ENCODE peak calls at places on chromosomes 4 and X, in eight cellular contexts. F is cardiac muscle cell; G is lower leg skin; D is activated B cell treated with CpG ODN at 0.5 μM for 24 hours; N is endothelial cell; I is CD8-positive, alpha-beta T cell; W is fibroblast of lung; E is choroid plexus epithelial cell. B is an unnamed sample.

GRCh38 chr4:107751670-107752069 is 31.6 kb upstream of the PAPSS1 start:
- DNase-seq in F (peak), G (no peak), D (no peak), N (no peak), I (no peak), W (no peak), E (peak), B (no peak)

GRCh38 chrX:8783100-8784098 is 17.8 kb downstream of the FAM9A start:
- DNase-seq in F (peak), G (no peak), D (no peak), N (peak), I (no peak), W (peak), E (peak), B (peak)

GRCh38 chr4:143406523-143406922 is 69.8 kb downstream of the GAB1 start:
- DNase-seq in F (peak), G (peak), D (no peak), N (no peak), I (no peak), W (peak), E (peak), B (peak)

GRCh38 chr4:80806472-80806871 is 224.0 kb upstream of the BMP3 start:
- DNase-seq in F (no peak), G (no peak), D (no peak), N (no peak), I (no peak), W (no peak), E (no peak), B (no peak)

GRCh38 chr4:24244663-24245519 is 339.5 kb downstream of the DHX15 start:
- DNase-seq in F (peak), G (no peak), D (no peak), N (no peak), I (no peak), W (peak), E (no peak), B (no peak)

GRCh38 chr4:137015759-137016409 is 516.4 kb downstream of the PCDH18 start:
- DNase-seq in F (no peak), G (no peak), D (no peak), N (no peak), I (no peak), W (peak), E (no peak), B (no peak)

GRCh38 chrX:2325076-2325784 is 175.5 kb downstream of the DHRSX start:
- DNase-seq in F (peak), G (no peak), D (no peak), N (no peak), I (no peak), W (peak), E (peak), B (peak)

GRCh38 chrX:96837808-96838207 is 45.9 kb upstream of the RPA4 start:
- DNase-seq in F (peak), G (no peak), D (no peak), N (no peak), I (no peak), W (peak), E (peak), B (peak)

GRCh38 chr4:159191989-159192388 is 89.1 kb downstream of the RAPGEF2 start:
- DNase-seq in F (peak), G (no peak), D (no peak), N (no peak), I (no peak), W (peak), E (peak), B (peak)

DNA sequence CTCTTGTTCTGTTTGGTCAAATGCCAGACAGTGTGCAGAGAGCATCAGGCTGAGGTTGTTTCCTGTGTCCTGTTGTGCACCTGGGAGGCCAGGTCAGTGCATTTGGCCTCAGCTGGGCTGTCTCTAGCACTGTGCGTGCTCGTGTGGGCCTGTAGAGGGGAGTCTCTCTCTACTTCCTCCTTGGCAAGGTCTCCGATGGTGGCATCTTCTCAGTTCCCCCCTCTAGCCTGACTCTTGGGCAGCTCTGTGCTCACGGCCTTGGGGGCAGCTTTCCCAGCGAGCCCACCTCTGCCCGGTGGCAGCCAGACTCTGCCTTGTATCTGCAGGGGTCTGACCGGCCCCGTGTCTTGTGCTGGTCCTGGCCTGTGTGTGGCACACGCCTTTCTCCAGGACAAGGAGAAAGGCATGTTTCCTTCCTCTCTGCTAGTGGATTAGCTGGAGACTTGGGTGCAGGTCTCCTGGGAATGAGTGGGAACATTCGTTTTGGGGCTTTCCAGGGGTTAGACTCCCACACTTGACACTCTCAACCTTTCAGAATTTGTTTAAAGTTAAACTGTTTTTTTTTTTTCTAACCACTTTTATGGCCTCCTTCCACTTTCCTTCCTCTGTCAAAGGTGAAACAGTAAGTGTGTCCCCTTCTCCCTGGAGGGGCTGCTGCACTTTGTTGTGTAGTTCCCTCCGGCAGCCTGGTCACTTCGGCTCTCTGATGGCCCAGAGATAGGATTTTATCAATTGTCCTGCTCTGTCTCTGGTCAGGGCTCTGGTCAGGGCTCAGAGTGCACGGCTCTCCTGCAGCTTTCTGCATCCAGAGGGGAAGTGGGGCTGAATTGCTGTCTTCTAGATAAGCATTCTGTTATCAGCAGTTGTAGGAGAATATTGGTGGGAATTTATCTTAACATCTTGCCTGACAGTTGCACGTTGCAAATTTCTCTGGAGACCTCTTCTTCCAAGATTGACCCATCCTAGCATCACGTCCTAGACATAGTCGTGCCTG is 62.5 kb downstream of the FAM193A start:
- DNase-seq in F (peak), G (no peak), D (peak), N (no peak), I (peak), W (no peak), E (peak), B (no peak)
- TF ChIP-seq CTCF in F (peak), G (no peak), D (no peak), N (no peak), I (no peak), W (peak), E (peak), B (peak)

DNA sequence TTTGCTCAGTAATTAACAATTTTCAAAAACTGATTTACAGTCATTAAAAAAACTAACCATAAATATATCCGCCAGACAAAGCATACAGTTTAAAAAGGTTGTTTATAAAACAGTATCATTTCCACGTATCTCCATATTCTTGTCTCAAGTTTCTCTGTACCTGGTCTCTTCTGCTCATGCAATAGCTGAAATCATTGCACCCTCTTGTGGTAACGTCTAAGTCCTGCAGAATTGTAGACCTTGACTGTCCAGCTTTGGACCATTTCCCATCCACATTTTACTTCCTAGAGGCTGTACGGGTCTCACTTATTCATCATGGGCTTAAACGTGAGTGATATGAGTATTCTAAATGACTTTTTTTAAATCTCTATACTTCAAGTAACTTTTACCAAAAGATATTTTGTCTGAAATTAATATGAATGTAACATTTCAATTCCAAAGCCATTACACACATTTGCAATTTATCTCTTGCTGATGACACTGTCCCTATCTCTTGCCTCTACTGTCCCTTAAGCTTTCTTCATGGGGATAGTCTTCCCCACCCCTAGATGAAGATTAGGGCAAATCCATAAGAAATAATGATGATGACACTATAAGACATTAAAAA is 118.5 kb downstream of the BTC start:
- DNase-seq in F (peak), G (no peak), D (no peak), N (peak), I (no peak), W (peak), E (peak), B (peak)
- TF ChIP-seq CTCF in F (peak), G (no peak), D (no peak), N (peak), I (peak), W (peak), E (peak), B (peak)

GRCh38 chr4:180542445-180543100 is 1700.6 kb upstream of the TENM3 start:
- DNase-seq in F (peak), G (no peak), D (no peak), N (no peak), I (no peak), W (peak), E (peak), B (peak)

GRCh38 chr4:180539284-180539683 is 1703.9 kb upstream of the TENM3 start:
- DNase-seq in F (no peak), G (no peak), D (no peak), N (no peak), I (no peak), W (no peak), E (no peak), B (no peak)

GRCh38 chr4:180538384-180539052 is 1704.7 kb upstream of the TENM3 start:
- DNase-seq in F (no peak), G (no peak), D (no peak), N (no peak), I (no peak), W (no peak), E (no peak), B (no peak)

GRCh38 chr4:180541678-180542077 is 1701.5 kb upstream of the TENM3 start:
- DNase-seq in F (no peak), G (no peak), D (no peak), N (no peak), I (no peak), W (no peak), E (no peak), B (no peak)
- TF ChIP-seq CTCF in F (no peak), G (no peak), D (no peak), N (no peak), I (no peak), W (no peak), E (no peak), B (no peak)

GRCh38 chrX:16278927-16279326 is 111.6 kb downstream of the MAGEB17 start:
- DNase-seq in F (no peak), G (no peak), D (no peak), N (no peak), I (no peak), W (no peak), E (no peak), B (no peak)
- TF ChIP-seq CTCF in F (no peak), G (no peak), D (no peak), N (no peak), I (no peak), W (no peak), E (no peak), B (no peak)

GRCh38 chr4:21307709-21308108 is 607.5 kb downstream of the PACRGL start:
- DNase-seq in F (no peak), G (no peak), D (no peak), N (no peak), I (no peak), W (no peak), E (no peak), B (no peak)

DNA sequence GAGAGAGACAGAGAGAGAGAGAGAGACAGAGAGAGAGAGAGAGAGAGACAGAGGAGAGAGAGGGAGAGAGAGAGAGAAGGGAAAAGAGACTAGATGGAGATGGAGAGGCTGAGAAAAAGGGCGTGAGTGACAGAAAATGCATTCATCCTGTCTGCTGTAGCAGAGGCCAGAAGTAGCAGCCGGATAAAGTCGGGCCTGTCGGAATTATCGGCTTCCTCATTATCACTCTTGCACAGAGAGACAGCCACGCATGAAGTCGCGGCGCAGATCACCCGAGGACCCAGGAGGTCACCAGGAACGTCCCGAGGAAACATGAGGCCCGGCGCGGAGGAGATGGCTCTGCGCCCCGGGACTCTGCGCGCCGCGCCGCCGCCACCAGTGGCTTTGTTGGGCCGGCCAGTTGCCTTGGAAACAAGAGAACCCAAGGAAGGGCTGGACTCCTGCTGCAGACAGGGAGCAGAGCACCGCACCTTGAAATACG is 603.8 kb downstream of the PACRGL start:
- DNase-seq in F (no peak), G (no peak), D (no peak), N (peak), I (no peak), W (no peak), E (no peak), B (no peak)
- TF ChIP-seq CTCF in F (no peak), G (no peak), D (no peak), N (no peak), I (no peak), W (no peak), E (no peak), B (no peak)

DNA sequence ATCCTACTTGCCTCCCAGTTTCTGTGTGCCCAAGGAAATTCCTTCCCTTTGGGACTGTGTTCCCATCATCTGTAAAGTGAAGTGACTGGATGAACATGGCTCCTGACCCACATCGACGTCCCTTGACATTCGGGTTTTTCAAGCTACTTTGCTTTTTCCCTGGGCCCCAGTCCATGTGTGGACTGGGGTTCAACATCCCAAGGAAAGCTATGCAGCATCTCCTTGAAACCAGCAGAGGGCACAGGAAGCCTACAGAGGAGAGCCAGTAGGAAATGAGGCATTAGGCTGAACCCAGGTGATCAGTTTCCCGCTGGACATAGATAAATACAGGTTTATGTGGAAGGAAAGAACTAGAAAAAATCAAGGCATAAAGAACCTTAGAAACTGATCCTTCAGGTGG is 145.1 kb upstream of the ARHGEF9 start:
- DNase-seq in F (no peak), G (no peak), D (no peak), N (peak), I (no peak), W (no peak), E (peak), B (no peak)
- TF ChIP-seq CTCF in F (no peak), G (no peak), D (no peak), N (peak), I (no peak), W (peak), E (peak), B (no peak)

DNA sequence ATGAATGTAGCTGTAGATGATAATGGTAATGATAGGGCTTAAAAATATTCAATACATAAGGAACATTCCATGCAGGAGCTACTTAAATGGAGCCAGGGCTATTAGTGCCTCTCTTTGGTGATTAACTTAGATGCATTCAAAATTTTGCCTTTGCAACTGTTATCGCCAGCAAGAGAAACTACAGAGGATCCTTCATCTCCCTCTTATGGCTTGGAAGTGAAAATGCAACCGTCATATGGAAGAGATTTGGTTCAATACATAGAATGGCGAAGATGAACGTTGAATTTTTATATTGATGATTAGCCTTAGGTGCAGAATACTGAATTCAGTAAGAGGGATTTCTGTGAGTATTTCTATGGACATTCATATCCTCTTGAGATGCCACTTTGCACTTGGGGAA is 134.5 kb upstream of the NLGN4X start:
- DNase-seq in F (no peak), G (no peak), D (no peak), N (no peak), I (no peak), W (peak), E (no peak), B (no peak)
- TF ChIP-seq CTCF in F (no peak), G (no peak), D (no peak), N (no peak), I (no peak), W (no peak), E (no peak), B (no peak)

DNA sequence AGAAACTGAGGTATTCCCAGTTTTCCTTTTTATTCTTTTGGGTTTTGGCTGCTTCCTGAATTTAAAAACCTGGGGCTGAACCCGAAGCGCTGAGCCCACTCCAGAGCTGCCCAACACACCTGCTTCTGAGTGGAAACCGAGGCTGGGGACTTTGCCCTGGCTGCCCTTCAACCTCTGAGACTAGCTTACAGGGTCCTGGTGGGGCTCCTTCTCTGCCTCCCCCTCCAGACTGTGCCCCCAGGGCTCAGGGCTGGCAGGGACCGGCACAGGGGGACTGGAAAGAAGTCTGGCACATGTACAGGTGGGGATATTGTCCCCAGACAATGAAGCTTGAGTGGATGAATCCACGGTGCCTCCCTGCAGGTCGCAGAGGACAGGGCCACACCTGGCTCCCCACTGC is 240.4 kb upstream of the PSAPL1 start:
- DNase-seq in F (no peak), G (no peak), D (no peak), N (no peak), I (no peak), W (no peak), E (no peak), B (no peak)
- TF ChIP-seq CTCF in F (no peak), G (no peak), D (no peak), N (no peak), I (no peak), W (no peak), E (no peak), B (no peak)

GRCh38 chrX:46545111-46546005 is at the start of gene ZNF674:
- DNase-seq in F (peak), G (peak), D (peak), N (peak), I (peak), W (peak), E (peak), B (peak)
- TF ChIP-seq CTCF in F (peak), G (no peak), D (no peak), N (no peak), I (no peak), W (no peak), E (peak), B (peak)

GRCh38 chr4:19224820-19225219 is 1026.9 kb upstream of the SLIT2 start:
- DNase-seq in F (peak), G (no peak), D (no peak), N (no peak), I (no peak), W (peak), E (peak), B (peak)
- TF ChIP-seq CTCF in F (peak), G (no peak), D (no peak), N (peak), I (no peak), W (peak), E (peak), B (peak)

B was measured in fibroblast of pulmonary artery.